ENCODE peak calls at places on chromosomes 6 and 20, in seven cellular contexts. X, P, I, A, L, F and Q are unnamed samples.

GRCh38 chr20:56860413-56860812 is 231.3 kb downstream of the TFAP2C start:
- DNase-seq in X (no peak), P (no peak), I (no peak), A (no peak), L (no peak), F (no peak), Q (peak; percentile 33)

GRCh38 chr20:17619351-17620093 is 49.6 kb downstream of the DSTN start:
- DNase-seq in X (peak; percentile 23), P (no peak), I (no peak), A (no peak), L (no peak), F (no peak), Q (no peak)

GRCh38 chr20:15925376-15925775 is 647.9 kb downstream of the KIF16B start:
- DNase-seq in X (no peak), P (no peak), I (no peak), A (no peak), L (no peak), F (no peak), Q (no peak)

GRCh38 chr6:28474441-28475219 is 31.3 kb upstream of the ZSCAN23 start:
- DNase-seq in X (no peak), P (peak; percentile 92), I (peak; percentile 94), A (peak; percentile 54), L (peak; percentile 79), F (peak; percentile 40), Q (peak; percentile 87)

GRCh38 chr6:111979633-111980032 is 74.3 kb upstream of the CCN6 start:
- DNase-seq in X (no peak), P (no peak), I (no peak), A (no peak), L (no peak), F (no peak), Q (no peak)

GRCh38 chr20:62734881-62735280 is 26.2 kb downstream of the NTSR1 start:
- DNase-seq in X (no peak), P (no peak), I (no peak), A (no peak), L (no peak), F (no peak), Q (no peak)

GRCh38 chr20:51426879-51427624 is 115.5 kb downstream of the NFATC2 start:
- DNase-seq in X (no peak), P (no peak), I (no peak), A (no peak), L (no peak), F (no peak), Q (no peak)

GRCh38 chr6:25094726-25095125 is 159.0 kb upstream of the RIPOR2 start:
- DNase-seq in X (no peak), P (no peak), I (no peak), A (no peak), L (no peak), F (no peak), Q (peak; percentile 34)

GRCh38 chr6:34661379-34661778 is 35.2 kb downstream of the ILRUN start:
- DNase-seq in X (no peak), P (no peak), I (no peak), A (no peak), L (no peak), F (no peak), Q (no peak)

GRCh38 chr6:34656378-34657036 is 40.1 kb downstream of the ILRUN start:
- DNase-seq in X (no peak), P (peak; percentile 90), I (no peak), A (no peak), L (no peak), F (no peak), Q (peak; percentile 97)

GRCh38 chr6:34657037-34657306 is 39.6 kb downstream of the ILRUN start:
- DNase-seq in X (no peak), P (no peak), I (no peak), A (no peak), L (no peak), F (no peak), Q (no peak)

GRCh38 chr6:34657307-34657978 is 39.1 kb downstream of the ILRUN start:
- DNase-seq in X (no peak), P (peak; percentile 89), I (peak; percentile 61), A (no peak), L (no peak), F (peak; percentile 17), Q (peak; percentile 92)

GRCh38 chr6:34658605-34659218 is 37.9 kb downstream of the ILRUN start:
- DNase-seq in X (no peak), P (no peak), I (no peak), A (no peak), L (no peak), F (no peak), Q (no peak)
- H3K27ac ChIP-seq in X (no peak overlapping the region), P (peak overlapping the region; percentile 2), I (no peak overlapping the region), A (no peak overlapping the region), L (no peak overlapping the region), F (no peak overlapping the region), Q (no peak overlapping the region)

GRCh38 chr6:155398701-155399061 is 57.0 kb downstream of the NOX3 start:
- DNase-seq in X (no peak), P (no peak), I (no peak), A (no peak), L (no peak), F (no peak), Q (no peak)

GRCh38 chr6:155397172-155397705 is 58.4 kb downstream of the NOX3 start:
- DNase-seq in X (no peak), P (no peak), I (no peak), A (no peak), L (no peak), F (no peak), Q (no peak)

GRCh38 chr6:155398221-155398620 is 57.4 kb downstream of the NOX3 start:
- DNase-seq in X (no peak), P (peak; percentile 13), I (no peak), A (no peak), L (no peak), F (no peak), Q (no peak)

GRCh38 chr6:155395339-155395738 is 60.3 kb downstream of the NOX3 start:
- DNase-seq in X (no peak), P (no peak), I (no peak), A (no peak), L (no peak), F (no peak), Q (no peak)

DNA sequence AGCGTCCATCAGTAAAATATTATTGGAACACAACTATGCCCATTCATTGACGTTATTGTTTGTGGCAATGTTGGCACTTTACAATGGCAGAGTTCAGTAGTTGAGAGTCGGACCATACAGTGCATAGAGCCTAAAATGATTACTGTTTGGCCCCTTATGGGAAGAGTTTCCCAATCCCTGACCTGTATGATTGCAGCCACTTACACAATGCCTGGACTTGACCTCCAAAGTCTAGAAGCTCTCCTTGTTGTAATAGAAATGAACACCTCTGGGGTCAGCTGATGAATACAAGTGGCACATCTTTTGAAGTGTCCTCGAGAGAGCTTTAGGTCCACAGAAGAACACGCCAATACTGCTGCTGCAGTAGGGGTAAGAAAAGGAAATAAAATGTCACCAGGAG is 59.0 kb downstream of the NOX3 start:
- DNase-seq in X (no peak), P (no peak), I (no peak), A (no peak), L (no peak), F (no peak), Q (no peak)
- H3K79me1 ChIP-seq in X (no peaks in the 10 kb centered on the region), P (no peaks in the 10 kb centered on the region), I (no peaks in the 10 kb centered on the region), A (no peaks in the 10 kb centered on the region), L (no peaks in the 10 kb centered on the region), F (no peaks in the 10 kb centered on the region), Q (no peaks in the 10 kb centered on the region)

GRCh38 chr20:9110365-9110764 is 41.5 kb downstream of the PLCB4 start:
- DNase-seq in X (no peak), P (peak; percentile 68), I (no peak), A (no peak), L (no peak), F (no peak), Q (peak; percentile 10)
- H3K27ac ChIP-seq in X (no peak overlapping the region), P (no peak overlapping the region), I (no peak overlapping the region), A (no peak overlapping the region), L (no peak overlapping the region), F (no peak overlapping the region), Q (no peak overlapping the region)

GRCh38 chr20:58515240-58516212 is at the start of gene APCDD1L:
- DNase-seq in X (peak; percentile 74), P (peak; percentile 69), I (peak; percentile 82), A (no peak), L (peak; percentile 8), F (peak; percentile 29), Q (peak; percentile 25)

GRCh38 chr20:58521763-58522162 is 6.6 kb upstream of the APCDD1L start:
- DNase-seq in X (peak; percentile 22), P (no peak), I (no peak), A (no peak), L (no peak), F (no peak), Q (no peak)

GRCh38 chr20:58518387-58518786 is 3.2 kb upstream of the APCDD1L start:
- DNase-seq in X (peak; percentile 12), P (no peak), I (no peak), A (no peak), L (no peak), F (no peak), Q (no peak)

GRCh38 chr20:58519940-58520712 is 4.9 kb upstream of the APCDD1L start:
- DNase-seq in X (peak; percentile 9), P (no peak), I (no peak), A (no peak), L (no peak), F (no peak), Q (no peak)

DNA sequence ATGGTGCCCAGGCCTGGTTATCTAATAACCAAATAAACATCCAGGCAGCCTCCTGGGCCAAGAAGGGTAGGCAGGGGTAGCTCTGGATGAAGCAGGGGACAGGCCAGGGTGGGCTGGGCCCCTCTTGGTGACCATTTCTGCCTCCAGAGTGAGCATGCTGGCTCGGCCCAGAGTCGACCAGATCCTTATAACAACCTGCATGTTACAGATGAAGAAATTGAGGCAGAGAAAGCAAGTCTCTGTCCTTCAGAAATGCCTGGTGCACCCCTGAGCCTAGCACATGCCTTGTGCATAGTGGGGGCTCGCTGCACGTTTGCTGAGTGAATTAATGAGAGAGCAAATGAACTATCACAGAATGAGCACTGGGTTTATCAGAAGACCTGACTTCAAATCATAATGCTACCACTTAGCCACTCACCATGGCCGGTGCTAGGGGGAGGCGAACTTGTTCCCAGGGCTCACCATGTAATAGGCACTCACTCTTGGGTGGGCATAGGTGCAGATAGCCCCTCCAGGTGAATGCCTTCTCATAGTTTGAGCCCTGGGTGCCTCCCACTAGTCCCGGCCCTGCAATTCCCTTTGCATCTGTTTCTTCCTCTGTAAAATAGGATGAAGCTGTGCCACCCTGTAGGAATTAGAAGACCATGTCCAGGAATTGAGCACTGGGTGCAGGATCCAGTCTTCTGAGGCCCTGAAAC is 3.8 kb upstream of the APCDD1L start:
- DNase-seq in X (peak; percentile 12), P (no peak), I (no peak), A (no peak), L (no peak), F (no peak), Q (no peak)
- H3K79me1 ChIP-seq in X (no peaks in the 10 kb centered on the region), P (peaks cover under 1% of the 10 kb centered on the region), I (no peaks in the 10 kb centered on the region), A (no peaks in the 10 kb centered on the region), L (no peaks in the 10 kb centered on the region), F (no peaks in the 10 kb centered on the region), Q (no peaks in the 10 kb centered on the region)

GRCh38 chr20:3041818-3042504 is 1.5 kb upstream of the GNRH2 start:
- DNase-seq in X (no peak), P (peak; percentile 4), I (no peak), A (no peak), L (no peak), F (no peak), Q (no peak)
- H3K27ac ChIP-seq in X (no peak overlapping the region), P (peak overlapping the region; percentile 50), I (no peak overlapping the region), A (no peak overlapping the region), L (no peak overlapping the region), F (no peak overlapping the region), Q (peak overlapping the region; percentile 11)